ENCODE peak calls at places on chromosomes 7 and 10, in seven cellular contexts. One of them, this sample, is unnamed.

GRCh38 chr7:120729300-120729699 is 128.6 kb downstream of the TSPAN12 start:
- DNase-seq in HCT116: no peak
- DNase-seq in H1: no peak
- DNase-seq in K562: no peak
- DNase-seq in HepG2: no peak
- DNase-seq in SK-N-SH: no peak
- DNase-seq in GM12878: no peak
- DNase-seq in this sample: no peak

GRCh38 chr10:36109399-36110023 is 467.4 kb upstream of the FZD8 start:
- DNase-seq in HCT116: no peak
- DNase-seq in H1: no peak
- DNase-seq in K562: no peak
- DNase-seq in HepG2: no peak
- DNase-seq in SK-N-SH: no peak
- DNase-seq in GM12878: no peak
- DNase-seq in this sample: no peak

GRCh38 chr10:124632064-124632531 is 112.1 kb downstream of the FAM53B start:
- DNase-seq in HCT116: no peak
- DNase-seq in H1: no peak
- DNase-seq in K562: no peak
- DNase-seq in HepG2: peak
- DNase-seq in SK-N-SH: peak
- DNase-seq in GM12878: no peak
- DNase-seq in this sample: peak

GRCh38 chr10:89228136-89228535 is 21.0 kb upstream of the CH25H start:
- DNase-seq in HCT116: no peak
- DNase-seq in H1: no peak
- DNase-seq in K562: no peak
- DNase-seq in HepG2: no peak
- DNase-seq in SK-N-SH: no peak
- DNase-seq in GM12878: no peak
- DNase-seq in this sample: no peak

GRCh38 chr10:27713906-27714305 is 31.7 kb downstream of the MKX start:
- DNase-seq in HCT116: no peak
- DNase-seq in H1: no peak
- DNase-seq in K562: no peak
- DNase-seq in HepG2: no peak
- DNase-seq in SK-N-SH: no peak
- DNase-seq in GM12878: no peak
- DNase-seq in this sample: no peak

GRCh38 chr10:31604141-31604540 is 285.1 kb downstream of the ZEB1 start:
- DNase-seq in HCT116: no peak
- DNase-seq in H1: no peak
- DNase-seq in K562: no peak
- DNase-seq in HepG2: no peak
- DNase-seq in SK-N-SH: no peak
- DNase-seq in GM12878: no peak
- DNase-seq in this sample: no peak

GRCh38 chr7:30930621-30931020 is 19.0 kb downstream of the AQP1 start:
- DNase-seq in HCT116: no peak
- DNase-seq in H1: peak
- DNase-seq in K562: peak
- DNase-seq in HepG2: no peak
- DNase-seq in SK-N-SH: peak
- DNase-seq in GM12878: no peak
- DNase-seq in this sample: no peak

GRCh38 chr7:31102973-31103850 is 51.1 kb downstream of the ADCYAP1R1 start:
- DNase-seq in HCT116: no peak
- DNase-seq in H1: no peak
- DNase-seq in K562: no peak
- DNase-seq in HepG2: no peak
- DNase-seq in SK-N-SH: no peak
- DNase-seq in GM12878: no peak
- DNase-seq in this sample: no peak

GRCh38 chr7:91671245-91671644 is 209.3 kb downstream of the MTERF1 start:
- DNase-seq in HCT116: no peak
- DNase-seq in H1: no peak
- DNase-seq in K562: no peak
- DNase-seq in HepG2: no peak
- DNase-seq in SK-N-SH: no peak
- DNase-seq in GM12878: no peak
- DNase-seq in this sample: no peak

GRCh38 chr7:105346138-105346537 is 42.6 kb downstream of the SRPK2 start:
- DNase-seq in HCT116: no peak
- DNase-seq in H1: no peak
- DNase-seq in K562: no peak
- DNase-seq in HepG2: no peak
- DNase-seq in SK-N-SH: no peak
- DNase-seq in GM12878: no peak
- DNase-seq in this sample: no peak

GRCh38 chr10:43396928-43397624 is 11.9 kb downstream of the HNRNPF start:
- DNase-seq in HCT116: peak
- DNase-seq in H1: peak
- DNase-seq in K562: no peak
- DNase-seq in HepG2: peak
- DNase-seq in SK-N-SH: peak
- DNase-seq in GM12878: no peak
- DNase-seq in this sample: peak

GRCh38 chr10:6053816-6054581 is 8.2 kb downstream of the IL2RA start:
- DNase-seq in HCT116: no peak
- DNase-seq in H1: peak
- DNase-seq in K562: peak
- DNase-seq in HepG2: peak
- DNase-seq in SK-N-SH: no peak
- DNase-seq in GM12878: no peak
- DNase-seq in this sample: no peak

GRCh38 chr10:6054884-6055283 is 7.3 kb downstream of the IL2RA start:
- DNase-seq in HCT116: no peak
- DNase-seq in H1: peak
- DNase-seq in K562: no peak
- DNase-seq in HepG2: no peak
- DNase-seq in SK-N-SH: no peak
- DNase-seq in GM12878: no peak
- DNase-seq in this sample: no peak

GRCh38 chr10:6052247-6053221 is 9.6 kb downstream of the IL2RA start:
- DNase-seq in HCT116: no peak
- DNase-seq in H1: peak
- DNase-seq in K562: no peak
- DNase-seq in HepG2: no peak
- DNase-seq in SK-N-SH: no peak
- DNase-seq in GM12878: peak
- DNase-seq in this sample: no peak

GRCh38 chr10:6050801-6051445 is 11.2 kb downstream of the IL2RA start:
- DNase-seq in HCT116: no peak
- DNase-seq in H1: no peak
- DNase-seq in K562: peak
- DNase-seq in HepG2: peak
- DNase-seq in SK-N-SH: peak
- DNase-seq in GM12878: peak
- DNase-seq in this sample: peak

GRCh38 chr10:6053303-6053702 is 8.9 kb downstream of the IL2RA start:
- DNase-seq in HCT116: no peak
- DNase-seq in H1: no peak
- DNase-seq in K562: no peak
- DNase-seq in HepG2: no peak
- DNase-seq in SK-N-SH: no peak
- DNase-seq in GM12878: no peak
- DNase-seq in this sample: no peak
- TF ChIP-seq JUND in HCT116: no peak
- TF ChIP-seq JUND in H1: no peak
- TF ChIP-seq JUND in K562: no peak
- TF ChIP-seq JUND in HepG2: no peak
- TF ChIP-seq JUND in SK-N-SH: no peak
- TF ChIP-seq JUND in GM12878: no peak
- TF ChIP-seq JUND in this sample: no peak

DNA sequence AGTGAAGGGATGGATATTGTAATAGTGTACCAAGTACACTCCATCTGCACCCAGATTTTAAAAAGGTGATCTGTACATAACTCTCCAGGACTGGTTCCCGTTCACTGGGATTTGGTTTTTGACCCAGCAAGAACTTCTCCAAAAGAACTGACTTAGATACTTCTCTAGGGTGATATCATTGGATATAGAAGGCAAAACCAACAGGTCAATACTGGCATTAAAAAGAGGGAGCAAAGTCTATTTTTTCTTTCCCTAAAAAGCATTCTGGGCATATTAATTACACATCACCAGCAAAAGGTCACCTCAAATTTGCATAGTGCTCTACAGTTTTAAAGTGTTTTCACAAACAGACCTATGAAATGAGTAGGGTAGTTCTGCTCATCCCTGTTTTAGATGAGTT is 3.5 kb downstream of the MYPN start:
- DNase-seq in HCT116: no peak
- DNase-seq in H1: no peak
- DNase-seq in K562: no peak
- DNase-seq in HepG2: no peak
- DNase-seq in SK-N-SH: no peak
- DNase-seq in GM12878: no peak
- DNase-seq in this sample: no peak
- TF ChIP-seq JUND in HCT116: no peak
- TF ChIP-seq JUND in H1: no peak
- TF ChIP-seq JUND in K562: no peak
- TF ChIP-seq JUND in HepG2: no peak
- TF ChIP-seq JUND in SK-N-SH: no peak
- TF ChIP-seq JUND in GM12878: no peak
- TF ChIP-seq JUND in this sample: no peak

DNA sequence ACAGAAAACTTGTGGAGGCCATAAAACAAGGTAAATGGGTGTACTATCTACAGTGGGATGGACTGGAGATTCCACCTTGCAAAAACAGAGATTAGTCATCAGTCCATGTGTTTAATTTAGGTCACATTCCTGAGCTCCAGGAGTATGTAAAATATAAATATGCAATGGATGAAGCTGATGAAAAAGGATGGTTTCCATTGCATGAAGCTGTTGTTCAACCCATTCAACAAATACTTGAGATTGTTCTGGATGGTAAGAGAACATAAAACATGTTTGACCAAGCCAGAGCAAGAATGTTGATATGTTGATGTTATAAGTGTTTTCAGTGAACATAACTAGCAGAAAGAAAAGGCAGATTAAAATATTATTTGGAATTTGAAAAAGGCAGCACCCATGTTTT is 14.6 kb downstream of the ASB15 start:
- DNase-seq in HCT116: no peak
- DNase-seq in H1: no peak
- DNase-seq in K562: no peak
- DNase-seq in HepG2: no peak
- DNase-seq in SK-N-SH: no peak
- DNase-seq in GM12878: no peak
- DNase-seq in this sample: no peak
- TF ChIP-seq JUND in HCT116: no peak
- TF ChIP-seq JUND in H1: no peak
- TF ChIP-seq JUND in K562: no peak
- TF ChIP-seq JUND in HepG2: no peak
- TF ChIP-seq JUND in SK-N-SH: no peak
- TF ChIP-seq JUND in GM12878: no peak
- TF ChIP-seq JUND in this sample: no peak

GRCh38 chr7:32680259-32681173 is 185.2 kb downstream of the AVL9 start:
- DNase-seq in HCT116: no peak
- DNase-seq in H1: no peak
- DNase-seq in K562: no peak
- DNase-seq in HepG2: no peak
- DNase-seq in SK-N-SH: no peak
- DNase-seq in GM12878: no peak
- DNase-seq in this sample: peak
- TF ChIP-seq JUND in HCT116: peak
- TF ChIP-seq JUND in H1: no peak
- TF ChIP-seq JUND in K562: no peak
- TF ChIP-seq JUND in HepG2: no peak
- TF ChIP-seq JUND in SK-N-SH: no peak
- TF ChIP-seq JUND in GM12878: no peak
- TF ChIP-seq JUND in this sample: no peak

DNA sequence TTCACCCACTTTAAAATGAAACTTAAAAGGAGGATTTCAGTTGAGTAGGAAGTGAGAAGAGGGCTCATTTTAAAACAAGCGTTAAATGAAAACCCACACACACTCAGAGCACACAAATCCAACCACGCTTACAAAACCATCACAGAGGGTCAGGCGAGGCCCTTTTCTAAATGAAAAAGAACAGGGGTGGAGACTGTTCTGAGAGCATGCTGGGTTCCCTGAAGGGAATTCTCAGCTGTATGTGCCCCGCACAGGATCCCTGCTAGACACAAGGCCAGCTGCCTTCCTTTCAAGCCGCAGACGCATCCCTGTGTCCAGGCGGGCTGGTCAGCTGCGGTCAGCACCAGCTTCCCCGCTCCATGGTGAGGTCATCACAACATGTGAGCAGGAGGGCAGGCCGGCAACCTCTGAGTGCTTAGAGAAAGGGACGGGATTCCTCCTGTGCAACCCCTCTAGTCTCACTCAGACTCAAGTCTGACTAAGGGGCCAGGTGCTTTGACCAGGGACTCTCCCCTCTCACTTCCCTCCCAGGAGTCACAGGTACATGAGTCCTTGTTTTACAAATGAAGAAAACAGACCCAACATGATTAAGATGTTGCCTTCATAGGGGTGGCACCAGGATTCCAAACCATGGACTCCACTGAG is 111.9 kb downstream of the EGFR start:
- DNase-seq in HCT116: no peak
- DNase-seq in H1: no peak
- DNase-seq in K562: no peak
- DNase-seq in HepG2: no peak
- DNase-seq in SK-N-SH: no peak
- DNase-seq in GM12878: no peak
- DNase-seq in this sample: no peak
- TF ChIP-seq JUND in HCT116: no peak
- TF ChIP-seq JUND in H1: no peak
- TF ChIP-seq JUND in K562: no peak
- TF ChIP-seq JUND in HepG2: no peak
- TF ChIP-seq JUND in SK-N-SH: no peak
- TF ChIP-seq JUND in GM12878: no peak
- TF ChIP-seq JUND in this sample: no peak